ENCODE peak calls at places on chromosome 9, in six cellular contexts. One of them, this sample, is unnamed.

GRCh38 chr9:134606951-134607733 is 34.5 kb upstream of the COL5A1 start:
- DNase-seq in K562: peak
- DNase-seq in GM12878: no peak
- DNase-seq in H1: peak
- DNase-seq in HepG2: no peak
- DNase-seq in SK-N-SH: peak
- DNase-seq in this sample: peak

GRCh38 chr9:134546231-134546731 is 95.3 kb upstream of the COL5A1 start:
- DNase-seq in K562: no peak
- DNase-seq in GM12878: no peak
- DNase-seq in H1: no peak
- DNase-seq in HepG2: no peak
- DNase-seq in SK-N-SH: no peak
- DNase-seq in this sample: no peak

GRCh38 chr9:134781895-134782294 is 98.7 kb upstream of the FCN2 start:
- DNase-seq in K562: peak
- DNase-seq in GM12878: no peak
- DNase-seq in H1: peak
- DNase-seq in HepG2: no peak
- DNase-seq in SK-N-SH: peak
- DNase-seq in this sample: no peak

GRCh38 chr9:130336027-130336595 is 70.6 kb downstream of the HMCN2 start:
- DNase-seq in K562: no peak
- DNase-seq in GM12878: no peak
- DNase-seq in H1: no peak
- DNase-seq in HepG2: no peak
- DNase-seq in SK-N-SH: no peak
- DNase-seq in this sample: no peak

GRCh38 chr9:128048663-128049062 is 18.5 kb downstream of the NAIF1 start:
- DNase-seq in K562: peak
- DNase-seq in GM12878: no peak
- DNase-seq in H1: no peak
- DNase-seq in HepG2: no peak
- DNase-seq in SK-N-SH: no peak
- DNase-seq in this sample: no peak

GRCh38 chr9:105319514-105319863 is 75.0 kb downstream of the SLC44A1 start:
- DNase-seq in K562: no peak
- DNase-seq in GM12878: no peak
- DNase-seq in H1: no peak
- DNase-seq in HepG2: peak
- DNase-seq in SK-N-SH: no peak
- DNase-seq in this sample: no peak

GRCh38 chr9:114236391-114237138 is 81.2 kb downstream of the COL27A1 start:
- DNase-seq in K562: no peak
- DNase-seq in GM12878: no peak
- DNase-seq in H1: no peak
- DNase-seq in HepG2: no peak
- DNase-seq in SK-N-SH: peak
- DNase-seq in this sample: no peak

GRCh38 chr9:11500780-11501179 is 888.0 kb upstream of the PTPRD start:
- DNase-seq in K562: no peak
- DNase-seq in GM12878: no peak
- DNase-seq in H1: no peak
- DNase-seq in HepG2: no peak
- DNase-seq in SK-N-SH: no peak
- DNase-seq in this sample: no peak

GRCh38 chr9:84070590-84070989 is 90.0 kb downstream of the RMI1 start:
- DNase-seq in K562: no peak
- DNase-seq in GM12878: no peak
- DNase-seq in H1: no peak
- DNase-seq in HepG2: no peak
- DNase-seq in SK-N-SH: no peak
- DNase-seq in this sample: no peak

GRCh38 chr9:111898331-111899096 is 1.9 kb downstream of the UGCG start:
- DNase-seq in K562: no peak
- DNase-seq in GM12878: no peak
- DNase-seq in H1: no peak
- DNase-seq in HepG2: no peak
- DNase-seq in SK-N-SH: no peak
- DNase-seq in this sample: no peak

GRCh38 chr9:79962836-79963235 is 391.1 kb downstream of the TLE4 start:
- DNase-seq in K562: no peak
- DNase-seq in GM12878: no peak
- DNase-seq in H1: no peak
- DNase-seq in HepG2: no peak
- DNase-seq in SK-N-SH: no peak
- DNase-seq in this sample: no peak

GRCh38 chr9:83401328-83401895 is 136.8 kb downstream of the FRMD3 start:
- DNase-seq in K562: no peak
- DNase-seq in GM12878: no peak
- DNase-seq in H1: no peak
- DNase-seq in HepG2: no peak
- DNase-seq in SK-N-SH: no peak
- DNase-seq in this sample: no peak

GRCh38 chr9:25742241-25742640 is 64.0 kb upstream of the TUSC1 start:
- DNase-seq in K562: no peak
- DNase-seq in GM12878: no peak
- DNase-seq in H1: no peak
- DNase-seq in HepG2: peak
- DNase-seq in SK-N-SH: no peak
- DNase-seq in this sample: no peak

GRCh38 chr9:137422668-137423000 is 328 bp downstream of the EXD3 start:
- DNase-seq in K562: peak
- DNase-seq in GM12878: no peak
- DNase-seq in H1: peak
- DNase-seq in HepG2: no peak
- DNase-seq in SK-N-SH: peak
- DNase-seq in this sample: no peak

GRCh38 chr9:9257999-9258398 is 1354.8 kb downstream of the PTPRD start:
- DNase-seq in K562: no peak
- DNase-seq in GM12878: no peak
- DNase-seq in H1: no peak
- DNase-seq in HepG2: no peak
- DNase-seq in SK-N-SH: no peak
- DNase-seq in this sample: no peak

GRCh38 chr9:95336281-95336680 is 18.8 kb upstream of the FANCC start:
- DNase-seq in K562: peak
- DNase-seq in GM12878: no peak
- DNase-seq in H1: no peak
- DNase-seq in HepG2: peak
- DNase-seq in SK-N-SH: peak
- DNase-seq in this sample: no peak

GRCh38 chr9:127192744-127193143 is 70.3 kb upstream of the ANGPTL2 start:
- DNase-seq in K562: no peak
- DNase-seq in GM12878: no peak
- DNase-seq in H1: no peak
- DNase-seq in HepG2: no peak
- DNase-seq in SK-N-SH: no peak
- DNase-seq in this sample: no peak

GRCh38 chr9:78032599-78033457 is 1.2 kb upstream of the GNAQ start:
- DNase-seq in K562: no peak
- DNase-seq in GM12878: no peak
- DNase-seq in H1: no peak
- DNase-seq in HepG2: no peak
- DNase-seq in SK-N-SH: no peak
- DNase-seq in this sample: no peak

GRCh38 chr9:129554649-129555048 is 66.3 kb downstream of the C9orf50 start:
- DNase-seq in K562: peak
- DNase-seq in GM12878: no peak
- DNase-seq in H1: no peak
- DNase-seq in HepG2: no peak
- DNase-seq in SK-N-SH: no peak
- DNase-seq in this sample: no peak

GRCh38 chr9:6034954-6035353 is 19.5 kb upstream of the RANBP6 start:
- DNase-seq in K562: no peak
- DNase-seq in GM12878: no peak
- DNase-seq in H1: no peak
- DNase-seq in HepG2: peak
- DNase-seq in SK-N-SH: no peak
- DNase-seq in this sample: no peak

GRCh38 chr9:68702493-68702892 is 2.5 kb upstream of the PIP5K1B start:
- DNase-seq in K562: peak
- DNase-seq in GM12878: no peak
- DNase-seq in H1: no peak
- DNase-seq in HepG2: peak
- DNase-seq in SK-N-SH: no peak
- DNase-seq in this sample: no peak

GRCh38 chr9:3336951-3337350 is 188.8 kb downstream of the RFX3 start:
- DNase-seq in K562: no peak
- DNase-seq in GM12878: no peak
- DNase-seq in H1: no peak
- DNase-seq in HepG2: no peak
- DNase-seq in SK-N-SH: no peak
- DNase-seq in this sample: no peak
- H3K27ac ChIP-seq in K562: no peak
- H3K27ac ChIP-seq in GM12878: no peak
- H3K27ac ChIP-seq in H1: no peak
- H3K27ac ChIP-seq in HepG2: no peak
- H3K27ac ChIP-seq in SK-N-SH: peak
- H3K27ac ChIP-seq in this sample: no peak

GRCh38 chr9:116466289-116467012 is 220.7 kb upstream of the TRIM32 start:
- DNase-seq in K562: peak
- DNase-seq in GM12878: no peak
- DNase-seq in H1: no peak
- DNase-seq in HepG2: no peak
- DNase-seq in SK-N-SH: no peak
- DNase-seq in this sample: no peak
- TF ChIP-seq JUND in K562: peak
- TF ChIP-seq JUND in GM12878: no peak
- TF ChIP-seq JUND in H1: no peak
- TF ChIP-seq JUND in HepG2: no peak
- TF ChIP-seq JUND in SK-N-SH: no peak
- TF ChIP-seq JUND in this sample: no peak

DNA sequence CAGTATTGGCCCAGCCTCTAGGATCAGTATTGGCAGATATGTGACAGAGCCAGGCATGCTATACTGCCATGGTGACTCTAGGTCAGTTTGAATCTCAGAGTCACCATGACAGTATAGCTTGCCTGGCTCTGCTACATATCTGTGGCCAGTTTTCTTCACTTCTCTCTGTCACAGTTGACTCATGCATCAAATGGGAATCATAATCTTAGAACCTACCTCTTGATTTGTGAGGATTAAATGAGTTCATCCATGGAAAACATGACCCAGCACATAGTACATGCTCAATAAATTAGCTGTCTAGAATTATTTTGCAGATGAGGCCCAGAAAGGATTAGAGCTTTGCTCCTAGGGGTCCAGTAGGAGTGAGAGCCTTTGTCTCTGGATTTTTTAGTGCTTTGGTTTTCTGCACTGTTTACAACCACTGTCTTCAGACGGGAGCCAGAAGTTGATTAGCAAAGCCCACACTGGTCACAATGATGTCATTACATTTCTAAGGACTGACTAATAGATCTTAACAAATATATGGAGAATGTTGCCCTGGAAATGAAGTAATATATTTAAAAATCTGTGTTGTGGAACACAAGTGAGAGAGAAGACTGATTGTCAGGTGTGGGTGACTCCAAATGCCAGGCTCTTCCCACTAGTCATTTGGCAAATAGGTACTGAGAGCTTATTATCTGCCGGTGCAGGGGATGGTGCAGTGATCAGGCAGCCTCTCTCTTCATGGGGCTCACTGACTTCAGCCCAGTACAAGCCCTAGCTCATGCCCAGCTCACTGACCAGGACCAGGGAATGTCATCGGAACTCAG is 76.0 kb downstream of the COL15A1 start:
- DNase-seq in K562: no peak
- DNase-seq in GM12878: no peak
- DNase-seq in H1: no peak
- DNase-seq in HepG2: no peak
- DNase-seq in SK-N-SH: no peak
- DNase-seq in this sample: no peak
- H3K27ac ChIP-seq in K562: no peak
- H3K27ac ChIP-seq in GM12878: no peak
- H3K27ac ChIP-seq in H1: no peak
- H3K27ac ChIP-seq in HepG2: no peak
- H3K27ac ChIP-seq in SK-N-SH: no peak
- H3K27ac ChIP-seq in this sample: no peak

DNA sequence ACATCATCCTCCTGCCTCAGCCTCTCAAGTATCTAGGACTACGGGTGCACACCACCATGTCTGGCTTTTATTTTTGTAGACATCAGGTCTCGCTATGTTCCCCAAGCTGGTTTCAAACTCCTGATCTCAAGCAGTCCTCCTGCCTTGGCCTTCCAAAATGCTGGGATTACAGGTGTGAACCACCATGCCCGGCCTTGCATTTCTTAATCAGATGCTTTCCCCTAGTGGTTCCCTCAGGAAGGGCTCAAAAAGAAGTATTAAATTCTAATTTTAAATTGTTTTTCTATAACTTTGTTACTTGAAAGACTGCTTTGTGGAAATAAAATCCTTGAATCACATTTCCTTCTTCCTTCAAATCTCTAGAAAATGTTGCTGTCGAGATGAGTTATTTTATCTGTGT is 79.5 kb upstream of the ROR2 start:
- DNase-seq in K562: no peak
- DNase-seq in GM12878: no peak
- DNase-seq in H1: no peak
- DNase-seq in HepG2: no peak
- DNase-seq in SK-N-SH: no peak
- DNase-seq in this sample: no peak
- TF ChIP-seq JUND in K562: no peak
- TF ChIP-seq JUND in GM12878: no peak
- TF ChIP-seq JUND in H1: no peak
- TF ChIP-seq JUND in HepG2: no peak
- TF ChIP-seq JUND in SK-N-SH: no peak
- TF ChIP-seq JUND in this sample: no peak

DNA sequence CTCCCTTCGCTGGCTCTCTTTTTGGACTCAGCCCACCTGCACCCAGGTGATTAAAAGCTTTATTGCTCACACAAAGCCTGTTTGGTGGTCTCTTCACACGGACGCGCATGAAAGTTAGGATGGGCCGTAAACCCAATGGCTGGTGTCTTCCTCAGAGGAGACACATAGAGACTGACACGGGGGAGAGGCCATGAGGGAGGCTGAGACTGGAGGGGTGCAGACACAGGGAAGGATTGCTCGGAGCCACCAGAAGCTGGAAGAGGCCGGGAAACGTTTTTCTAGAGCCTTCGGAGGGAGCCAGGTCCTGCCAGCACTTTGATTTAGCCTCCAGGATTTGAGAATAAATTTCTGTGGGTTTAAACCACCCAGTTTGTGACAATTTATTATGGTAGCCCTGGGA is 274.9 kb downstream of the AGTPBP1 start:
- DNase-seq in K562: no peak
- DNase-seq in GM12878: no peak
- DNase-seq in H1: no peak
- DNase-seq in HepG2: no peak
- DNase-seq in SK-N-SH: no peak
- DNase-seq in this sample: no peak
- H3K27ac ChIP-seq in K562: no peak
- H3K27ac ChIP-seq in GM12878: no peak
- H3K27ac ChIP-seq in H1: no peak
- H3K27ac ChIP-seq in HepG2: no peak
- H3K27ac ChIP-seq in SK-N-SH: no peak
- H3K27ac ChIP-seq in this sample: no peak